ENCODE peak calls at places on chromosomes 2 and 18, in eight cellular contexts. M is A549, T is psoas muscle, X is esophagus squamous epithelium, O is IMR-90, K is AG04450, U is GM13977, S is HTR-8/SVneo. C is an unnamed sample.

GRCh38 chr2:71455741-71456569 is 2.6 kb downstream of the DYSF start:
- DNase-seq in M (no peak), T (no peak), X (no peak), O (no peak), K (no peak), U (no peak), S (no peak), C (no peak)

GRCh38 chr2:106172649-106173048 is 21.5 kb downstream of the UXS1 start:
- DNase-seq in M (no peak), T (no peak), X (no peak), O (no peak), K (no peak), U (no peak), S (no peak), C (no peak)

GRCh38 chr2:9950521-9951271 is 797 bp upstream of the GRHL1 start:
- DNase-seq in M (peak), T (peak), X (no peak), O (no peak), K (no peak), U (peak), S (peak), C (no peak)

GRCh38 chr2:86225581-86225980 is 26.3 kb downstream of the MRPL35 start:
- DNase-seq in M (no peak), T (peak), X (no peak), O (no peak), K (no peak), U (peak), S (no peak), C (no peak)

GRCh38 chr18:57223160-57223870 is 76.4 kb downstream of the BOD1L2 start:
- DNase-seq in M (no peak), T (no peak), X (no peak), O (no peak), K (no peak), U (no peak), S (no peak), C (no peak)

GRCh38 chr2:120958623-120959366 is 223.1 kb downstream of the GLI2 start:
- DNase-seq in M (no peak), T (no peak), X (no peak), O (no peak), K (no peak), U (no peak), S (no peak), C (no peak)

GRCh38 chr2:127270663-127271062 is 23.3 kb downstream of the ERCC3 start:
- DNase-seq in M (no peak), T (no peak), X (no peak), O (no peak), K (no peak), U (no peak), S (no peak), C (no peak)

GRCh38 chr2:1972948-1973347 is 228.6 kb upstream of the PXDN start:
- DNase-seq in M (no peak), T (no peak), X (no peak), O (no peak), K (no peak), U (no peak), S (no peak), C (no peak)

GRCh38 chr18:44054514-44054913 is 626.2 kb upstream of the SETBP1 start:
- DNase-seq in M (no peak), T (no peak), X (no peak), O (no peak), K (no peak), U (no peak), S (no peak), C (no peak)

GRCh38 chr2:196431076-196431475 is 208.4 kb upstream of the CCDC150 start:
- DNase-seq in M (no peak), T (no peak), X (no peak), O (no peak), K (no peak), U (no peak), S (no peak), C (no peak)

GRCh38 chr2:205689837-205690236 is 7.5 kb downstream of the NRP2 start:
- DNase-seq in M (no peak), T (no peak), X (no peak), O (no peak), K (no peak), U (no peak), S (no peak), C (no peak)

GRCh38 chr2:203022751-203023150 is 8.1 kb downstream of the NBEAL1 start:
- DNase-seq in M (no peak), T (no peak), X (no peak), O (peak), K (no peak), U (no peak), S (no peak), C (no peak)

GRCh38 chr2:30334738-30335426 is 103.5 kb downstream of the LBH start:
- DNase-seq in M (no peak), T (no peak), X (no peak), O (no peak), K (no peak), U (no peak), S (no peak), C (no peak)

GRCh38 chr2:231530099-231531085 is at the start of gene NMUR1:
- DNase-seq in M (peak), T (peak), X (no peak), O (no peak), K (no peak), U (peak), S (no peak), C (no peak)

GRCh38 chr2:212157011-212157410 is 381.6 kb downstream of the ERBB4 start:
- DNase-seq in M (no peak), T (no peak), X (no peak), O (peak), K (no peak), U (no peak), S (no peak), C (no peak)

GRCh38 chr2:9234680-9235387 is 28.2 kb downstream of the ASAP2 start:
- DNase-seq in M (peak), T (no peak), X (no peak), O (peak), K (peak), U (no peak), S (peak), C (peak)

GRCh38 chr2:62208758-62209114 is 12.8 kb downstream of the B3GNT2 start:
- DNase-seq in M (no peak), T (no peak), X (no peak), O (no peak), K (no peak), U (no peak), S (no peak), C (no peak)

GRCh38 chr2:103656558-103656957 is 894.7 kb downstream of the TMEM182 start:
- DNase-seq in M (no peak), T (no peak), X (no peak), O (no peak), K (no peak), U (no peak), S (no peak), C (no peak)

GRCh38 chr2:109609352-109610024 is 4.3 kb downstream of the SEPTIN10 start:
- DNase-seq in M (no peak), T (no peak), X (no peak), O (peak), K (no peak), U (no peak), S (no peak), C (no peak)

GRCh38 chr2:38123862-38124261 is 47.9 kb upstream of the CYP1B1 start:
- DNase-seq in M (no peak), T (no peak), X (no peak), O (no peak), K (no peak), U (no peak), S (no peak), C (no peak)

GRCh38 chr18:48238636-48239035 is 170.5 kb downstream of the ZBTB7C start:
- DNase-seq in M (no peak), T (no peak), X (no peak), O (no peak), K (no peak), U (no peak), S (no peak), C (no peak)

GRCh38 chr18:75658330-75658729 is 230.8 kb upstream of the SMIM21 start:
- DNase-seq in M (no peak), T (no peak), X (no peak), O (no peak), K (no peak), U (no peak), S (no peak), C (no peak)

GRCh38 chr2:191178806-191179514 is 28.2 kb upstream of the STAT4 start:
- DNase-seq in M (no peak), T (peak), X (no peak), O (peak), K (no peak), U (no peak), S (no peak), C (no peak)

GRCh38 chr18:7452331-7452730 is 114.8 kb upstream of the PTPRM start:
- DNase-seq in M (peak), T (no peak), X (no peak), O (peak), K (no peak), U (no peak), S (peak), C (no peak)

GRCh38 chr2:190744041-190744440 is 95.2 kb downstream of the NAB1 start:
- DNase-seq in M (no peak), T (no peak), X (no peak), O (no peak), K (no peak), U (no peak), S (no peak), C (no peak)

GRCh38 chr18:13136056-13136688 is 82.4 kb upstream of the LDLRAD4 start:
- DNase-seq in M (no peak), T (no peak), X (no peak), O (no peak), K (no peak), U (peak), S (no peak), C (no peak)